ENCODE peak calls at places on chromosomes 12 and 14, in four cellular contexts. One of them, this sample, is unnamed.

GRCh38 chr12:49609875-49610154 is 4.4 kb upstream of the FAM186B start:
- DNase-seq in HTR-8/SVneo: no peak
- DNase-seq in IMR-90: peak; percentile 12
- DNase-seq in anterior cingulate cortex: no peak
- DNase-seq in this sample: no peak

GRCh38 chr14:95609398-95609990 is 74.6 kb downstream of the GLRX5 start:
- DNase-seq in HTR-8/SVneo: peak; percentile 20
- DNase-seq in IMR-90: peak; percentile 23
- DNase-seq in anterior cingulate cortex: peak; percentile 28
- DNase-seq in this sample: no peak

GRCh38 chr14:51157012-51157411 is 62.1 kb upstream of the TRIM9 start:
- DNase-seq in anterior cingulate cortex: no peak
- DNase-seq in HTR-8/SVneo: peak; percentile 3
- DNase-seq in IMR-90: peak; percentile 8
- DNase-seq in this sample: no peak

GRCh38 chr14:94088516-94088915 is 7.4 kb downstream of the IFI27L1 start:
- DNase-seq in IMR-90: peak; percentile 65
- DNase-seq in HTR-8/SVneo: no peak
- DNase-seq in anterior cingulate cortex: no peak
- DNase-seq in this sample: no peak

GRCh38 chr14:56860441-56860840 is 50.2 kb upstream of the OTX2 start:
- DNase-seq in anterior cingulate cortex: no peak
- DNase-seq in HTR-8/SVneo: no peak
- DNase-seq in IMR-90: no peak
- DNase-seq in this sample: no peak

GRCh38 chr14:20855652-20856291 is 35.4 kb upstream of the RNASE3 start:
- DNase-seq in anterior cingulate cortex: peak; percentile 63
- DNase-seq in HTR-8/SVneo: peak; percentile 47
- DNase-seq in IMR-90: peak; percentile 59
- DNase-seq in this sample: no peak

GRCh38 chr12:49662998-49663843 is 39.9 kb downstream of the PRPF40B start:
- DNase-seq in HTR-8/SVneo: peak; percentile 91
- DNase-seq in IMR-90: peak; percentile 86
- DNase-seq in anterior cingulate cortex: no peak
- DNase-seq in this sample: no peak

GRCh38 chr12:45433441-45433868 is 217.6 kb downstream of the ANO6 start:
- DNase-seq in HTR-8/SVneo: no peak
- DNase-seq in anterior cingulate cortex: no peak
- DNase-seq in IMR-90: no peak
- DNase-seq in this sample: no peak

GRCh38 chr12:42140901-42141300 is 3.8 kb downstream of the GXYLT1 start:
- DNase-seq in IMR-90: peak; percentile 53
- DNase-seq in HTR-8/SVneo: peak; percentile 54
- DNase-seq in anterior cingulate cortex: no peak
- DNase-seq in this sample: no peak

GRCh38 chr12:105064564-105065222 is 19.6 kb downstream of the ALDH1L2 start:
- DNase-seq in HTR-8/SVneo: no peak
- DNase-seq in anterior cingulate cortex: no peak
- DNase-seq in IMR-90: no peak
- DNase-seq in this sample: no peak

GRCh38 chr14:103728721-103729120 is 13.1 kb downstream of the ZFYVE21 start:
- DNase-seq in IMR-90: no peak
- DNase-seq in HTR-8/SVneo: no peak
- DNase-seq in anterior cingulate cortex: no peak
- DNase-seq in this sample: no peak

GRCh38 chr12:22321620-22322019 is 12.9 kb downstream of the ST8SIA1 start:
- DNase-seq in anterior cingulate cortex: no peak
- DNase-seq in HTR-8/SVneo: no peak
- DNase-seq in IMR-90: no peak
- DNase-seq in this sample: no peak

GRCh38 chr12:45590646-45591045 is 138.9 kb upstream of the ARID2 start:
- DNase-seq in anterior cingulate cortex: no peak
- DNase-seq in IMR-90: no peak
- DNase-seq in HTR-8/SVneo: no peak
- DNase-seq in this sample: no peak

GRCh38 chr12:3216726-3217682 is 139.8 kb downstream of the TSPAN9 start:
- DNase-seq in anterior cingulate cortex: no peak
- DNase-seq in IMR-90: peak; percentile 88
- DNase-seq in HTR-8/SVneo: peak; percentile 94
- DNase-seq in this sample: no peak

GRCh38 chr14:102202944-102203343 is 63.2 kb downstream of the WDR20 start:
- DNase-seq in HTR-8/SVneo: no peak
- DNase-seq in anterior cingulate cortex: no peak
- DNase-seq in IMR-90: no peak
- DNase-seq in this sample: no peak

GRCh38 chr12:120737557-120738251 is 12.1 kb downstream of the ACADS start:
- DNase-seq in anterior cingulate cortex: no peak
- DNase-seq in IMR-90: no peak
- DNase-seq in HTR-8/SVneo: no peak
- DNase-seq in this sample: no peak

GRCh38 chr12:1931642-1932041 is 13.2 kb upstream of the CACNA2D4 start:
- DNase-seq in HTR-8/SVneo: no peak
- DNase-seq in IMR-90: no peak
- DNase-seq in anterior cingulate cortex: no peak
- DNase-seq in this sample: no peak

GRCh38 chr14:93269341-93270068 is 62.4 kb downstream of the UBR7 start:
- DNase-seq in anterior cingulate cortex: peak; percentile 71
- DNase-seq in IMR-90: peak; percentile 90
- DNase-seq in HTR-8/SVneo: no peak
- DNase-seq in this sample: peak; percentile 51

GRCh38 chr12:68675098-68675842 is 11.5 kb upstream of the NUP107 start:
- DNase-seq in IMR-90: no peak
- DNase-seq in anterior cingulate cortex: no peak
- DNase-seq in HTR-8/SVneo: no peak
- DNase-seq in this sample: no peak

GRCh38 chr12:12562016-12562483 is 613 bp downstream of the DUSP16 start:
- DNase-seq in IMR-90: peak; percentile 18
- DNase-seq in anterior cingulate cortex: peak; percentile 5
- DNase-seq in HTR-8/SVneo: no peak
- DNase-seq in this sample: no peak

GRCh38 chr12:109503611-109504010 is 26.2 kb downstream of the UBE3B start:
- DNase-seq in IMR-90: no peak
- DNase-seq in anterior cingulate cortex: no peak
- DNase-seq in HTR-8/SVneo: no peak
- DNase-seq in this sample: no peak

GRCh38 chr12:121240484-121241202 is 30.7 kb downstream of the P2RX4 start:
- DNase-seq in anterior cingulate cortex: peak; percentile 46
- DNase-seq in HTR-8/SVneo: no peak
- DNase-seq in IMR-90: no peak
- DNase-seq in this sample: peak; percentile 15

GRCh38 chr12:10584415-10584814 is 29.0 kb downstream of the MAGOHB start:
- DNase-seq in anterior cingulate cortex: no peak
- DNase-seq in HTR-8/SVneo: no peak
- DNase-seq in IMR-90: peak; percentile 27
- DNase-seq in this sample: no peak

GRCh38 chr12:107760207-107760816 is 625 bp downstream of the PRDM4 start:
- DNase-seq in anterior cingulate cortex: peak; percentile 23
- DNase-seq in IMR-90: peak; percentile 12
- DNase-seq in HTR-8/SVneo: no peak
- DNase-seq in this sample: no peak

GRCh38 chr12:115308918-115309317 is 624.9 kb upstream of the TBX3 start:
- DNase-seq in HTR-8/SVneo: no peak
- DNase-seq in anterior cingulate cortex: no peak
- DNase-seq in IMR-90: no peak
- DNase-seq in this sample: no peak

GRCh38 chr14:95361373-95362179 is 41.9 kb upstream of the CLMN start:
- DNase-seq in IMR-90: no peak
- DNase-seq in HTR-8/SVneo: no peak
- DNase-seq in anterior cingulate cortex: no peak
- DNase-seq in this sample: no peak

GRCh38 chr14:45893127-45893526 is 640.1 kb upstream of the MIS18BP1 start:
- DNase-seq in HTR-8/SVneo: no peak
- DNase-seq in IMR-90: no peak
- DNase-seq in anterior cingulate cortex: no peak
- DNase-seq in this sample: no peak

GRCh38 chr14:101458536-101459391 is 102.5 kb upstream of the DIO3 start:
- DNase-seq in anterior cingulate cortex: no peak
- DNase-seq in HTR-8/SVneo: no peak
- DNase-seq in IMR-90: no peak
- DNase-seq in this sample: no peak

GRCh38 chr12:3885179-3886094 is 12.2 kb upstream of the PARP11 start:
- DNase-seq in IMR-90: peak; percentile 48
- DNase-seq in HTR-8/SVneo: peak; percentile 49
- DNase-seq in anterior cingulate cortex: peak; percentile 1
- DNase-seq in this sample: no peak

GRCh38 chr12:49924847-49925246 is 21.1 kb upstream of the FAIM2 start:
- DNase-seq in HTR-8/SVneo: no peak
- DNase-seq in IMR-90: no peak
- DNase-seq in anterior cingulate cortex: no peak
- DNase-seq in this sample: no peak

GRCh38 chr14:102817318-102817717 is 40.1 kb downstream of the TRAF3 start:
- DNase-seq in IMR-90: no peak
- DNase-seq in HTR-8/SVneo: no peak
- DNase-seq in anterior cingulate cortex: no peak
- DNase-seq in this sample: no peak

GRCh38 chr12:42741771-42742510 is 152.4 kb upstream of the PRICKLE1 start:
- DNase-seq in IMR-90: peak; percentile 84
- DNase-seq in anterior cingulate cortex: no peak
- DNase-seq in HTR-8/SVneo: peak; percentile 45
- DNase-seq in this sample: no peak

This sample was measured in C1 segment of cervical spinal cord.